ENCODE peak calls at places on chromosomes 7 and 10, in eight cellular contexts. N is fibroblast of lung, V is PC-9, F is tibial artery, W is MM.1S, K is lower lobe of right lung, I is IMR-90, Y is coronary artery. L is an unnamed sample.

GRCh38 chr7:22229148-22229547 is 127.8 kb downstream of the RAPGEF5 start:
- DNase-seq in N (no peak), V (no peak), F (no peak), W (no peak), K (no peak), I (no peak), Y (no peak), L (no peak)

GRCh38 chr7:95811846-95812445 is 39.6 kb downstream of the DYNC1I1 start:
- DNase-seq in N (peak; percentile 67), V (no peak), F (no peak), W (no peak), K (no peak), I (no peak), Y (no peak), L (no peak)

GRCh38 chr7:129943352-129943751 is 9.4 kb downstream of the UBE2H start:
- DNase-seq in N (no peak), V (no peak), F (no peak), W (no peak), K (no peak), I (no peak), Y (no peak), L (no peak)

GRCh38 chr7:27922907-27923306 is 182.9 kb downstream of the TAX1BP1 start:
- DNase-seq in N (no peak), V (no peak), F (no peak), W (no peak), K (no peak), I (no peak), Y (no peak), L (no peak)

GRCh38 chr10:16016688-16017087 is 156.4 kb upstream of the MINDY3 start:
- DNase-seq in N (no peak), V (no peak), F (no peak), W (no peak), K (no peak), I (no peak), Y (no peak), L (no peak)

GRCh38 chr7:128904381-128905197 is 5.9 kb downstream of the KCP start:
- DNase-seq in N (peak; percentile 66), V (no peak), F (peak; percentile 10), W (peak; percentile 86), K (no peak), I (peak; percentile 56), Y (no peak), L (no peak)

GRCh38 chr7:42085531-42085930 is 151.5 kb downstream of the GLI3 start:
- DNase-seq in N (no peak), V (no peak), F (no peak), W (no peak), K (no peak), I (no peak), Y (no peak), L (no peak)

GRCh38 chr10:6050801-6051445 is 11.2 kb downstream of the IL2RA start:
- DNase-seq in N (peak; percentile 71), V (no peak), F (peak; percentile 69), W (peak; percentile 89), K (peak; percentile 74), I (peak; percentile 44), Y (no peak), L (no peak)

GRCh38 chr7:29557954-29558353 is 5.7 kb upstream of the PRR15 start:
- DNase-seq in N (no peak), V (peak; percentile 28), F (peak; percentile 30), W (no peak), K (no peak), I (no peak), Y (no peak), L (no peak)

GRCh38 chr7:47669178-47669878 is 87.4 kb upstream of the TNS3 start:
- DNase-seq in N (peak; percentile 99), V (no peak), F (peak; percentile 87), W (peak; percentile 99), K (peak; percentile 79), I (peak; percentile 96), Y (peak; percentile 90), L (peak; percentile 88)

GRCh38 chr10:6201511-6201975 is 1.2 kb upstream of the PFKFB3 start:
- DNase-seq in N (peak; percentile 44), V (peak; percentile 54), F (peak; percentile 78), W (peak; percentile 86), K (peak; percentile 86), I (peak; percentile 70), Y (peak; percentile 85), L (no peak)

GRCh38 chr10:10831085-10831484 is 186.6 kb upstream of the CELF2 start:
- DNase-seq in N (peak; percentile 87), V (peak; percentile 61), F (peak; percentile 79), W (no peak), K (peak; percentile 72), I (peak; percentile 91), Y (peak; percentile 94), L (no peak)

GRCh38 chr7:143345428-143345900 is 17.0 kb downstream of the FAM131B start:
- DNase-seq in N (peak; percentile 49), V (peak; percentile 49), F (peak; percentile 35), W (no peak), K (peak; percentile 75), I (peak; percentile 32), Y (no peak), L (no peak)

GRCh38 chr10:24381235-24382010 is 172.5 kb downstream of the KIAA1217 start:
- DNase-seq in N (no peak), V (no peak), F (no peak), W (no peak), K (no peak), I (no peak), Y (no peak), L (no peak)

DNA sequence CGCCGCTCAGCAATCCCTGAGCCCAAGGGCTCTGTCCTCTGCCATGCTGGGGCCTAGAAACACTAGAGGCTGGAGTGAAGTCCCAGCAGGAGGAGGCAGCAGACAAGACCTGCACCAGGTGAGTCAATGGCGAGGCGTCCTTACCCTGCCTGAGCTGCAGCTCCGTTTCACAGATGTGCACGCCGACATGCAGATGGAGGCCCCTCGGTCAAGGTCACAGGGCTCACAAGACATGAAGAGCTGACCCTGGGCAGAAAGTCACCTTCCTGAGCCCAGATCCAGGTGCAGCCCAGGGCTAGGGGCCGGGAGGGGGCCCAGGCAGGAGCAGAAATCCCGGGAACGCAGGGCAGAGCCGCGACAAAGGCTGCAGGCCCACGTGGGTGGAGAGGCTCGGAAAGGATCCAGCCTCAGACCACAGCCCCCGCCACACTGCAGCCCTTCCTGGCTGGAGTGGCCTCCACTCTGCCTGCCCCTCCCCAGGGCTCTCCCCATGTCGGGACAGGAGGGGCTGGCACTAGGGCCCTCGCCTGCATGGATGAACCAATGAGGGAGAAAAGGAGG is 23.8 kb downstream of the PDGFA start:
- DNase-seq in N (no peak), V (no peak), F (no peak), W (no peak), K (peak; percentile 41), I (no peak), Y (no peak), L (peak; percentile 78)
- TF ChIP-seq CTCF in N (no peak), V (no peak), F (no peak), W (no peak), K (no peak), I (no peak), Y (no peak), L (no peak)

GRCh38 chr10:77925410-77925794 is 1.2 kb downstream of the DLG5 start:
- DNase-seq in N (peak; percentile 51), V (no peak), F (no peak), W (no peak), K (no peak), I (peak; percentile 45), Y (no peak), L (no peak)

GRCh38 chr10:77927343-77928256 is 1.0 kb upstream of the DLG5 start:
- DNase-seq in N (peak; percentile 22), V (no peak), F (no peak), W (no peak), K (no peak), I (no peak), Y (no peak), L (no peak)

GRCh38 chr10:77925795-77926565 is 575 bp downstream of the DLG5 start:
- DNase-seq in N (peak; percentile 28), V (peak; percentile 57), F (peak; percentile 41), W (peak; percentile 36), K (peak; percentile 72), I (no peak), Y (peak; percentile 81), L (no peak)

GRCh38 chr10:77922551-77923179 is 3.9 kb downstream of the DLG5 start:
- DNase-seq in N (no peak), V (peak; percentile 63), F (no peak), W (no peak), K (no peak), I (no peak), Y (no peak), L (no peak)

GRCh38 chr10:77926566-77927342 is at the start of gene DLG5:
- DNase-seq in N (peak; percentile 61), V (no peak), F (peak; percentile 68), W (peak; percentile 46), K (peak; percentile 74), I (peak; percentile 52), Y (peak; percentile 78), L (no peak)
- TF ChIP-seq CTCF in N (no peak), V (no peak), F (peak; percentile 5), W (no peak), K (no peak), I (no peak), Y (no peak), L (peak; percentile 48)

GRCh38 chr7:141071260-141071854 is 2.5 kb upstream of the TMEM178B start:
- DNase-seq in N (peak; percentile 49), V (no peak), F (no peak), W (peak; percentile 84), K (no peak), I (no peak), Y (no peak), L (no peak)
- TF ChIP-seq CTCF in N (no peak), V (no peak), F (no peak), W (peak; percentile 74), K (peak; percentile 12), I (no peak), Y (no peak), L (peak; percentile 57)

GRCh38 chr7:2108501-2109250 is 124.1 kb downstream of the MAD1L1 start:
- DNase-seq in N (no peak), V (no peak), F (no peak), W (no peak), K (no peak), I (peak; percentile 32), Y (no peak), L (no peak)
- TF ChIP-seq CTCF in N (no peak), V (no peak), F (no peak), W (no peak), K (no peak), I (no peak), Y (no peak), L (peak; percentile 32)

GRCh38 chr7:139987691-139988516 is 74.8 kb downstream of the PARP12 start:
- DNase-seq in N (no peak), V (no peak), F (no peak), W (no peak), K (no peak), I (no peak), Y (no peak), L (no peak)
- TF ChIP-seq CTCF in N (no peak), V (no peak), F (no peak), W (no peak), K (no peak), I (no peak), Y (no peak), L (peak; percentile 35)

GRCh38 chr10:96470108-96470743 is 43.5 kb downstream of the TLL2 start:
- DNase-seq in N (peak; percentile 22), V (no peak), F (no peak), W (peak; percentile 10), K (no peak), I (peak; percentile 25), Y (no peak), L (no peak)
- TF ChIP-seq CTCF in N (peak; percentile 51), V (peak; percentile 43), F (peak; percentile 17), W (peak; percentile 64), K (peak; percentile 34), I (peak; percentile 44), Y (no peak), L (peak; percentile 69)